ENCODE peak calls at places on chromosomes 7 and 10, in four cellular contexts. Q is posterior vena cava, N is fibroblast of lung, E is NCI-H1092. Z is an unnamed sample.

GRCh38 chr10:21202766-21203457 is 305.8 kb upstream of the NEBL start:
- DNase-seq in Q (no peak), N (peak; percentile 8), E (no peak), Z (no peak)

GRCh38 chr10:51386248-51386885 is 312.1 kb downstream of the PRKG1 start:
- DNase-seq in Q (no peak), N (peak; percentile 88), E (no peak), Z (no peak)

GRCh38 chr7:20539201-20539600 is 76.3 kb upstream of the ABCB5 start:
- DNase-seq in Q (no peak), N (peak; percentile 17), E (no peak), Z (no peak)

GRCh38 chr7:131546126-131546525 is 10.3 kb downstream of the PODXL start:
- DNase-seq in Q (no peak), N (no peak), E (no peak), Z (no peak)

GRCh38 chr7:137953692-137954470 is 48.0 kb downstream of the CREB3L2 start:
- DNase-seq in Q (no peak), N (peak; percentile 82), E (no peak), Z (no peak)

GRCh38 chr7:136441835-136442234 is 426.6 kb upstream of the CHRM2 start:
- DNase-seq in Q (no peak), N (no peak), E (no peak), Z (no peak)

GRCh38 chr10:103942866-103943265 is 24.1 kb upstream of the SLK start:
- DNase-seq in Q (no peak), N (no peak), E (no peak), Z (no peak)

GRCh38 chr7:139916717-139917395 is 87.8 kb downstream of the TBXAS1 start:
- DNase-seq in Q (no peak), N (peak; percentile 15), E (no peak), Z (no peak)

GRCh38 chr7:6637544-6638229 is 569 bp downstream of the ZNF316 start:
- DNase-seq in Q (no peak), N (peak; percentile 14), E (peak; percentile 18), Z (peak; percentile 90)

GRCh38 chr7:49443515-49443914 is 329.9 kb upstream of the VWC2 start:
- DNase-seq in Q (no peak), N (no peak), E (no peak), Z (no peak)

GRCh38 chr7:47253650-47254080 is 328.2 kb downstream of the TNS3 start:
- DNase-seq in Q (no peak), N (peak; percentile 73), E (peak; percentile 30), Z (peak; percentile 47)

GRCh38 chr10:18516851-18517250 is 134.5 kb downstream of the NSUN6 start:
- DNase-seq in Q (no peak), N (no peak), E (no peak), Z (no peak)

GRCh38 chr7:134480730-134481129 is 21.8 kb upstream of the AKR1B1 start:
- DNase-seq in Q (no peak), N (peak; percentile 65), E (no peak), Z (no peak)

GRCh38 chr7:106814887-106815286 is 50.2 kb upstream of the PIK3CG start:
- DNase-seq in Q (no peak), N (no peak), E (no peak), Z (no peak)

GRCh38 chr10:11885437-11886137 is 62.4 kb downstream of the PROSER2 start:
- DNase-seq in Q (no peak), N (no peak), E (no peak), Z (no peak)

GRCh38 chr10:3538850-3539531 is 246.0 kb downstream of the KLF6 start:
- DNase-seq in Q (peak; percentile 93), N (peak; percentile 100), E (peak; percentile 15), Z (peak; percentile 46)

GRCh38 chr7:136923111-136923510 is 54.7 kb downstream of the CHRM2 start:
- DNase-seq in Q (no peak), N (peak; percentile 93), E (no peak), Z (no peak)

GRCh38 chr10:124890225-124890624 is 51.7 kb upstream of the ZRANB1 start:
- DNase-seq in Q (no peak), N (no peak), E (no peak), Z (no peak)

GRCh38 chr10:88115968-88116367 is 252.5 kb downstream of the PTEN start:
- DNase-seq in Q (no peak), N (peak; percentile 77), E (no peak), Z (no peak)

GRCh38 chr7:47943676-47944474 is 4.4 kb downstream of the PKD1L1 start:
- DNase-seq in Q (no peak), N (no peak), E (no peak), Z (no peak)

GRCh38 chr7:142717453-142717852 is 31.8 kb upstream of the PRSS1 start:
- DNase-seq in Q (no peak), N (no peak), E (no peak), Z (no peak)

GRCh38 chr10:12353399-12354027 is 4.2 kb downstream of the CAMK1D start:
- DNase-seq in Q (no peak), N (no peak), E (no peak), Z (no peak)

GRCh38 chr10:87519582-87519981 is 14.9 kb downstream of the MINPP1 start:
- DNase-seq in Q (no peak), N (no peak), E (no peak), Z (no peak)

GRCh38 chr10:126844406-126844805 is 60.8 kb upstream of the DOCK1 start:
- DNase-seq in Q (no peak), N (peak; percentile 36), E (no peak), Z (no peak)

GRCh38 chr10:132707121-132707775 is 78.7 kb downstream of the NKX6-2 start:
- DNase-seq in Q (peak; percentile 20), N (no peak), E (no peak), Z (no peak)

GRCh38 chr10:68876246-68876918 is 24.7 kb upstream of the DDX50 start:
- DNase-seq in Q (no peak), N (no peak), E (peak; percentile 3), Z (peak; percentile 32)

GRCh38 chr7:19519443-19519977 is 189.3 kb downstream of the POLR1F start:
- DNase-seq in Q (no peak), N (peak; percentile 78), E (peak; percentile 76), Z (no peak)

GRCh38 chr7:33261585-33261984 is 132.2 kb downstream of the BBS9 start:
- DNase-seq in Q (no peak), N (peak; percentile 79), E (no peak), Z (no peak)